ENCODE peak calls at places on chromosomes 3 and 15, in five cellular contexts. One of them, this sample, is unnamed.

GRCh38 chr3:55544219-55544618 is 57.1 kb upstream of the WNT5A start:
- DNase-seq in T-helper 17 cell: no peak
- DNase-seq in posterior cingulate gyrus: no peak
- DNase-seq in RPMI7951: peak
- DNase-seq in stimulated activated CD8-positive, alpha-beta memory T cell treated with anti-CD3 and anti-CD28 coated beads, Interleukin-4, amount 100 ng/mL, for 4 hours: no peak
- DNase-seq in this sample: no peak

GRCh38 chr3:161333696-161334095 is 37.6 kb downstream of the SPTSSB start:
- DNase-seq in T-helper 17 cell: no peak
- DNase-seq in posterior cingulate gyrus: no peak
- DNase-seq in RPMI7951: no peak
- DNase-seq in stimulated activated CD8-positive, alpha-beta memory T cell treated with anti-CD3 and anti-CD28 coated beads, Interleukin-4, amount 100 ng/mL, for 4 hours: no peak
- DNase-seq in this sample: no peak

GRCh38 chr15:101472033-101472432 is 17.5 kb downstream of the PCSK6 start:
- DNase-seq in T-helper 17 cell: no peak
- DNase-seq in posterior cingulate gyrus: no peak
- DNase-seq in RPMI7951: no peak
- DNase-seq in stimulated activated CD8-positive, alpha-beta memory T cell treated with anti-CD3 and anti-CD28 coated beads, Interleukin-4, amount 100 ng/mL, for 4 hours: no peak
- DNase-seq in this sample: no peak

GRCh38 chr3:324423-324822 is 127.9 kb downstream of the CHL1 start:
- DNase-seq in T-helper 17 cell: no peak
- DNase-seq in posterior cingulate gyrus: no peak
- DNase-seq in RPMI7951: no peak
- DNase-seq in stimulated activated CD8-positive, alpha-beta memory T cell treated with anti-CD3 and anti-CD28 coated beads, Interleukin-4, amount 100 ng/mL, for 4 hours: no peak
- DNase-seq in this sample: no peak

GRCh38 chr3:152302521-152303021 is 33.8 kb downstream of the MBNL1 start:
- DNase-seq in T-helper 17 cell: no peak
- DNase-seq in posterior cingulate gyrus: no peak
- DNase-seq in RPMI7951: peak
- DNase-seq in stimulated activated CD8-positive, alpha-beta memory T cell treated with anti-CD3 and anti-CD28 coated beads, Interleukin-4, amount 100 ng/mL, for 4 hours: no peak
- DNase-seq in this sample: peak

GRCh38 chr3:66904816-66905543 is 93.1 kb upstream of the KBTBD8 start:
- DNase-seq in T-helper 17 cell: no peak
- DNase-seq in posterior cingulate gyrus: no peak
- DNase-seq in RPMI7951: peak
- DNase-seq in stimulated activated CD8-positive, alpha-beta memory T cell treated with anti-CD3 and anti-CD28 coated beads, Interleukin-4, amount 100 ng/mL, for 4 hours: no peak
- DNase-seq in this sample: no peak

GRCh38 chr3:71101014-71101413 is 482.5 kb downstream of the FOXP1 start:
- DNase-seq in T-helper 17 cell: no peak
- DNase-seq in posterior cingulate gyrus: no peak
- DNase-seq in RPMI7951: peak
- DNase-seq in stimulated activated CD8-positive, alpha-beta memory T cell treated with anti-CD3 and anti-CD28 coated beads, Interleukin-4, amount 100 ng/mL, for 4 hours: no peak
- DNase-seq in this sample: peak

GRCh38 chr3:37197810-37198371 is 23.5 kb upstream of the LRRFIP2 start:
- DNase-seq in T-helper 17 cell: no peak
- DNase-seq in posterior cingulate gyrus: no peak
- DNase-seq in RPMI7951: peak
- DNase-seq in stimulated activated CD8-positive, alpha-beta memory T cell treated with anti-CD3 and anti-CD28 coated beads, Interleukin-4, amount 100 ng/mL, for 4 hours: no peak
- DNase-seq in this sample: peak

GRCh38 chr3:71140477-71140876 is 443.1 kb downstream of the FOXP1 start:
- DNase-seq in T-helper 17 cell: no peak
- DNase-seq in posterior cingulate gyrus: no peak
- DNase-seq in RPMI7951: no peak
- DNase-seq in stimulated activated CD8-positive, alpha-beta memory T cell treated with anti-CD3 and anti-CD28 coated beads, Interleukin-4, amount 100 ng/mL, for 4 hours: no peak
- DNase-seq in this sample: no peak

GRCh38 chr3:127610105-127610504 is 11.9 kb downstream of the MCM2 start:
- DNase-seq in T-helper 17 cell: no peak
- DNase-seq in posterior cingulate gyrus: no peak
- DNase-seq in RPMI7951: no peak
- DNase-seq in stimulated activated CD8-positive, alpha-beta memory T cell treated with anti-CD3 and anti-CD28 coated beads, Interleukin-4, amount 100 ng/mL, for 4 hours: no peak
- DNase-seq in this sample: no peak

GRCh38 chr3:158864492-158864891 is 62.6 kb downstream of the MFSD1 start:
- DNase-seq in T-helper 17 cell: no peak
- DNase-seq in posterior cingulate gyrus: no peak
- DNase-seq in RPMI7951: no peak
- DNase-seq in stimulated activated CD8-positive, alpha-beta memory T cell treated with anti-CD3 and anti-CD28 coated beads, Interleukin-4, amount 100 ng/mL, for 4 hours: no peak
- DNase-seq in this sample: no peak

GRCh38 chr3:150765949-150766720 is 3.2 kb upstream of the SIAH2 start:
- DNase-seq in T-helper 17 cell: no peak
- DNase-seq in posterior cingulate gyrus: no peak
- DNase-seq in RPMI7951: peak
- DNase-seq in stimulated activated CD8-positive, alpha-beta memory T cell treated with anti-CD3 and anti-CD28 coated beads, Interleukin-4, amount 100 ng/mL, for 4 hours: no peak
- DNase-seq in this sample: peak

GRCh38 chr3:182234881-182235280 is 523.2 kb downstream of the SOX2 start:
- DNase-seq in T-helper 17 cell: no peak
- DNase-seq in posterior cingulate gyrus: no peak
- DNase-seq in RPMI7951: no peak
- DNase-seq in stimulated activated CD8-positive, alpha-beta memory T cell treated with anti-CD3 and anti-CD28 coated beads, Interleukin-4, amount 100 ng/mL, for 4 hours: no peak
- DNase-seq in this sample: no peak

GRCh38 chr3:160486459-160486869 is 36.9 kb upstream of the TRIM59 start:
- DNase-seq in T-helper 17 cell: no peak
- DNase-seq in posterior cingulate gyrus: no peak
- DNase-seq in RPMI7951: peak
- DNase-seq in stimulated activated CD8-positive, alpha-beta memory T cell treated with anti-CD3 and anti-CD28 coated beads, Interleukin-4, amount 100 ng/mL, for 4 hours: no peak
- DNase-seq in this sample: no peak

GRCh38 chr3:150751781-150752263 is 11.1 kb downstream of the SIAH2 start:
- DNase-seq in T-helper 17 cell: no peak
- DNase-seq in posterior cingulate gyrus: no peak
- DNase-seq in RPMI7951: no peak
- DNase-seq in stimulated activated CD8-positive, alpha-beta memory T cell treated with anti-CD3 and anti-CD28 coated beads, Interleukin-4, amount 100 ng/mL, for 4 hours: no peak
- DNase-seq in this sample: no peak

GRCh38 chr15:90482124-90483011 is 47.4 kb upstream of the CRTC3 start:
- DNase-seq in T-helper 17 cell: no peak
- DNase-seq in posterior cingulate gyrus: peak
- DNase-seq in RPMI7951: peak
- DNase-seq in stimulated activated CD8-positive, alpha-beta memory T cell treated with anti-CD3 and anti-CD28 coated beads, Interleukin-4, amount 100 ng/mL, for 4 hours: no peak
- DNase-seq in this sample: peak

GRCh38 chr3:186194451-186194811 is 85.5 kb upstream of the ETV5 start:
- DNase-seq in T-helper 17 cell: no peak
- DNase-seq in posterior cingulate gyrus: no peak
- DNase-seq in RPMI7951: no peak
- DNase-seq in stimulated activated CD8-positive, alpha-beta memory T cell treated with anti-CD3 and anti-CD28 coated beads, Interleukin-4, amount 100 ng/mL, for 4 hours: no peak
- DNase-seq in this sample: no peak

GRCh38 chr15:101121511-101122090 is 130.2 kb downstream of the CHSY1 start:
- DNase-seq in T-helper 17 cell: no peak
- DNase-seq in posterior cingulate gyrus: peak
- DNase-seq in RPMI7951: peak
- DNase-seq in stimulated activated CD8-positive, alpha-beta memory T cell treated with anti-CD3 and anti-CD28 coated beads, Interleukin-4, amount 100 ng/mL, for 4 hours: no peak
- DNase-seq in this sample: peak

GRCh38 chr3:45599984-45600650 is 5.6 kb downstream of the LIMD1 start:
- DNase-seq in T-helper 17 cell: no peak
- DNase-seq in posterior cingulate gyrus: no peak
- DNase-seq in RPMI7951: no peak
- DNase-seq in stimulated activated CD8-positive, alpha-beta memory T cell treated with anti-CD3 and anti-CD28 coated beads, Interleukin-4, amount 100 ng/mL, for 4 hours: no peak
- DNase-seq in this sample: no peak

GRCh38 chr15:42490246-42490742 is 647 bp downstream of the ZNF106 start:
- DNase-seq in T-helper 17 cell: no peak
- DNase-seq in posterior cingulate gyrus: no peak
- DNase-seq in RPMI7951: peak
- DNase-seq in stimulated activated CD8-positive, alpha-beta memory T cell treated with anti-CD3 and anti-CD28 coated beads, Interleukin-4, amount 100 ng/mL, for 4 hours: no peak
- DNase-seq in this sample: peak

GRCh38 chr3:49804141-49805041 is 1.3 kb downstream of the INKA1 start:
- DNase-seq in T-helper 17 cell: no peak
- DNase-seq in posterior cingulate gyrus: no peak
- DNase-seq in RPMI7951: no peak
- DNase-seq in stimulated activated CD8-positive, alpha-beta memory T cell treated with anti-CD3 and anti-CD28 coated beads, Interleukin-4, amount 100 ng/mL, for 4 hours: no peak
- DNase-seq in this sample: no peak

GRCh38 chr3:98561727-98562521 is 30.1 kb downstream of the GPR15 start:
- DNase-seq in T-helper 17 cell: no peak
- DNase-seq in posterior cingulate gyrus: no peak
- DNase-seq in RPMI7951: peak
- DNase-seq in stimulated activated CD8-positive, alpha-beta memory T cell treated with anti-CD3 and anti-CD28 coated beads, Interleukin-4, amount 100 ng/mL, for 4 hours: no peak
- DNase-seq in this sample: peak

GRCh38 chr3:113764698-113765097 is 17.9 kb downstream of the ATP6V1A start:
- DNase-seq in T-helper 17 cell: no peak
- DNase-seq in posterior cingulate gyrus: no peak
- DNase-seq in RPMI7951: no peak
- DNase-seq in stimulated activated CD8-positive, alpha-beta memory T cell treated with anti-CD3 and anti-CD28 coated beads, Interleukin-4, amount 100 ng/mL, for 4 hours: no peak
- DNase-seq in this sample: no peak

GRCh38 chr3:99780749-99781148 is 36.9 kb upstream of the CMSS1 start:
- DNase-seq in T-helper 17 cell: no peak
- DNase-seq in posterior cingulate gyrus: no peak
- DNase-seq in RPMI7951: peak
- DNase-seq in stimulated activated CD8-positive, alpha-beta memory T cell treated with anti-CD3 and anti-CD28 coated beads, Interleukin-4, amount 100 ng/mL, for 4 hours: no peak
- DNase-seq in this sample: peak

GRCh38 chr3:149547954-149548728 is 73.6 kb downstream of the TM4SF4 start:
- DNase-seq in T-helper 17 cell: no peak
- DNase-seq in posterior cingulate gyrus: no peak
- DNase-seq in RPMI7951: peak
- DNase-seq in stimulated activated CD8-positive, alpha-beta memory T cell treated with anti-CD3 and anti-CD28 coated beads, Interleukin-4, amount 100 ng/mL, for 4 hours: no peak
- DNase-seq in this sample: peak

GRCh38 chr3:177119829-177120228 is 77.5 kb downstream of the TBL1XR1 start:
- DNase-seq in T-helper 17 cell: no peak
- DNase-seq in posterior cingulate gyrus: no peak
- DNase-seq in RPMI7951: no peak
- DNase-seq in stimulated activated CD8-positive, alpha-beta memory T cell treated with anti-CD3 and anti-CD28 coated beads, Interleukin-4, amount 100 ng/mL, for 4 hours: no peak
- DNase-seq in this sample: no peak

GRCh38 chr15:42730536-42730935 is 6.4 kb downstream of the CDAN1 start:
- DNase-seq in T-helper 17 cell: no peak
- DNase-seq in posterior cingulate gyrus: no peak
- DNase-seq in RPMI7951: no peak
- DNase-seq in stimulated activated CD8-positive, alpha-beta memory T cell treated with anti-CD3 and anti-CD28 coated beads, Interleukin-4, amount 100 ng/mL, for 4 hours: no peak
- DNase-seq in this sample: no peak

GRCh38 chr3:58464875-58465274 is 27.0 kb upstream of the KCTD6 start:
- DNase-seq in T-helper 17 cell: no peak
- DNase-seq in posterior cingulate gyrus: no peak
- DNase-seq in RPMI7951: no peak
- DNase-seq in stimulated activated CD8-positive, alpha-beta memory T cell treated with anti-CD3 and anti-CD28 coated beads, Interleukin-4, amount 100 ng/mL, for 4 hours: no peak
- DNase-seq in this sample: no peak

GRCh38 chr3:153667341-153667740 is 453.8 kb upstream of the ARHGEF26 start:
- DNase-seq in T-helper 17 cell: no peak
- DNase-seq in posterior cingulate gyrus: no peak
- DNase-seq in RPMI7951: no peak
- DNase-seq in stimulated activated CD8-positive, alpha-beta memory T cell treated with anti-CD3 and anti-CD28 coated beads, Interleukin-4, amount 100 ng/mL, for 4 hours: no peak
- DNase-seq in this sample: no peak

GRCh38 chr15:50235794-50236193 is 29.7 kb downstream of the HDC start:
- DNase-seq in T-helper 17 cell: no peak
- DNase-seq in posterior cingulate gyrus: no peak
- DNase-seq in RPMI7951: peak
- DNase-seq in stimulated activated CD8-positive, alpha-beta memory T cell treated with anti-CD3 and anti-CD28 coated beads, Interleukin-4, amount 100 ng/mL, for 4 hours: no peak
- DNase-seq in this sample: no peak

GRCh38 chr3:8837172-8837571 is 67.8 kb upstream of the OXTR start:
- DNase-seq in T-helper 17 cell: no peak
- DNase-seq in posterior cingulate gyrus: no peak
- DNase-seq in RPMI7951: peak
- DNase-seq in stimulated activated CD8-positive, alpha-beta memory T cell treated with anti-CD3 and anti-CD28 coated beads, Interleukin-4, amount 100 ng/mL, for 4 hours: no peak
- DNase-seq in this sample: peak

GRCh38 chr3:184636774-184637316 is 75.0 kb downstream of the MAGEF1 start:
- DNase-seq in T-helper 17 cell: no peak
- DNase-seq in posterior cingulate gyrus: no peak
- DNase-seq in RPMI7951: peak
- DNase-seq in stimulated activated CD8-positive, alpha-beta memory T cell treated with anti-CD3 and anti-CD28 coated beads, Interleukin-4, amount 100 ng/mL, for 4 hours: no peak
- DNase-seq in this sample: peak

GRCh38 chr3:31224936-31225335 is 307.8 kb upstream of the STT3B start:
- DNase-seq in T-helper 17 cell: no peak
- DNase-seq in posterior cingulate gyrus: no peak
- DNase-seq in RPMI7951: no peak
- DNase-seq in stimulated activated CD8-positive, alpha-beta memory T cell treated with anti-CD3 and anti-CD28 coated beads, Interleukin-4, amount 100 ng/mL, for 4 hours: no peak
- DNase-seq in this sample: no peak

GRCh38 chr3:127542441-127542952 is 48.0 kb downstream of the TPRA1 start:
- DNase-seq in T-helper 17 cell: no peak
- DNase-seq in posterior cingulate gyrus: no peak
- DNase-seq in RPMI7951: no peak
- DNase-seq in stimulated activated CD8-positive, alpha-beta memory T cell treated with anti-CD3 and anti-CD28 coated beads, Interleukin-4, amount 100 ng/mL, for 4 hours: no peak
- DNase-seq in this sample: no peak

GRCh38 chr3:136612512-136612911 is 139.7 kb downstream of the STAG1 start:
- DNase-seq in T-helper 17 cell: no peak
- DNase-seq in posterior cingulate gyrus: no peak
- DNase-seq in RPMI7951: no peak
- DNase-seq in stimulated activated CD8-positive, alpha-beta memory T cell treated with anti-CD3 and anti-CD28 coated beads, Interleukin-4, amount 100 ng/mL, for 4 hours: no peak
- DNase-seq in this sample: no peak

GRCh38 chr15:63833246-63833696 is 477 bp downstream of the HERC1 start:
- DNase-seq in T-helper 17 cell: peak
- DNase-seq in posterior cingulate gyrus: peak
- DNase-seq in RPMI7951: peak
- DNase-seq in stimulated activated CD8-positive, alpha-beta memory T cell treated with anti-CD3 and anti-CD28 coated beads, Interleukin-4, amount 100 ng/mL, for 4 hours: no peak
- DNase-seq in this sample: no peak

GRCh38 chr3:13801361-13802214 is 78.3 kb downstream of the WNT7A start:
- DNase-seq in T-helper 17 cell: no peak
- DNase-seq in posterior cingulate gyrus: no peak
- DNase-seq in RPMI7951: peak
- DNase-seq in stimulated activated CD8-positive, alpha-beta memory T cell treated with anti-CD3 and anti-CD28 coated beads, Interleukin-4, amount 100 ng/mL, for 4 hours: no peak
- DNase-seq in this sample: peak

GRCh38 chr3:112127522-112128494 is 5.2 kb downstream of the GCSAM start:
- DNase-seq in T-helper 17 cell: no peak
- DNase-seq in posterior cingulate gyrus: no peak
- DNase-seq in RPMI7951: no peak
- DNase-seq in stimulated activated CD8-positive, alpha-beta memory T cell treated with anti-CD3 and anti-CD28 coated beads, Interleukin-4, amount 100 ng/mL, for 4 hours: no peak
- DNase-seq in this sample: no peak

This sample was measured in A172.